ENCODE peak calls at places on chromosomes 3 and 15, in six cellular contexts. Y is cardiac fibroblast, A is endothelial cell, B is body of pancreas, T is transverse colon, O is cardiac muscle cell. W is an unnamed sample.
A peak's percentile ranks its signal among the peaks of the same experiment; 100 is the strongest.

GRCh38 chr3:104604326-104605010 is 762.2 kb upstream of the ALCAM start:
- DNase-seq in A (no peak), Y (peak; percentile 62), B (no peak), O (peak; percentile 44), T (no peak), W (peak; percentile 75)

GRCh38 chr3:67401911-67402310 is 252.5 kb downstream of the SUCLG2 start:
- DNase-seq in B (no peak), T (no peak), A (no peak), O (no peak), Y (peak; percentile 19), W (no peak)

GRCh38 chr3:34998905-34999304 is 640.4 kb upstream of the ARPP21 start:
- DNase-seq in Y (peak; percentile 3), A (no peak), B (no peak), O (no peak), T (no peak), W (peak; percentile 1)

GRCh38 chr15:87219650-87220615 is 1036.6 kb downstream of the NTRK3 start:
- DNase-seq in Y (peak; percentile 52), O (no peak), B (no peak), T (no peak), A (no peak), W (peak; percentile 15)

GRCh38 chr3:49017978-49018706 is at the start of gene DALRD3:
- DNase-seq in B (peak; percentile 64), A (peak; percentile 54), Y (peak; percentile 62), O (peak; percentile 64), T (peak; percentile 73), W (peak; percentile 72)

GRCh38 chr15:33458421-33458820 is 147.7 kb downstream of the RYR3 start:
- DNase-seq in B (no peak), T (no peak), O (no peak), Y (no peak), A (no peak), W (no peak)

GRCh38 chr3:58188173-58188564 is 22.6 kb downstream of the DNASE1L3 start:
- DNase-seq in Y (no peak), B (no peak), T (no peak), A (no peak), O (no peak), W (no peak)

GRCh38 chr3:85360742-85361387 is 402.1 kb downstream of the CADM2 start:
- DNase-seq in T (peak; percentile 55), A (peak; percentile 63), B (peak; percentile 25), Y (peak; percentile 16), O (peak; percentile 11), W (peak; percentile 77)

GRCh38 chr3:170599083-170599482 is 13.2 kb upstream of the SLC7A14 start:
- DNase-seq in Y (no peak), T (no peak), B (no peak), O (no peak), A (no peak), W (no peak)

GRCh38 chr3:160401301-160402095 is 2.0 kb downstream of the SMC4 start:
- DNase-seq in T (peak; percentile 25), A (no peak), O (peak; percentile 91), B (no peak), Y (peak; percentile 82), W (peak; percentile 88)

GRCh38 chr3:9820944-9821343 is 10.9 kb downstream of the TTLL3 start:
- DNase-seq in Y (peak; percentile 40), B (no peak), A (no peak), T (no peak), O (peak; percentile 41), W (peak; percentile 71)

GRCh38 chr15:39685999-39686613 is 96.5 kb downstream of the FSIP1 start:
- DNase-seq in B (peak; percentile 47), O (peak; percentile 78), A (peak; percentile 44), T (peak; percentile 31), Y (peak; percentile 77), W (peak; percentile 81)

GRCh38 chr3:55725681-55726500 is 238.8 kb upstream of the WNT5A start:
- DNase-seq in Y (no peak), O (no peak), A (no peak), T (no peak), B (no peak), W (no peak)

GRCh38 chr3:42300013-42300412 is 34.0 kb upstream of the CCK start:
- DNase-seq in A (peak; percentile 68), T (peak; percentile 13), B (no peak), Y (peak; percentile 53), O (peak; percentile 53), W (peak; percentile 67)

GRCh38 chr3:157160652-157161480 is 919 bp upstream of the CCNL1 start:
- DNase-seq in B (peak; percentile 88), O (peak; percentile 97), T (peak; percentile 89), Y (peak; percentile 98), A (no peak), W (peak; percentile 98)

GRCh38 chr3:49153349-49153912 is 12.7 kb downstream of the CCDC71 start:
- DNase-seq in T (no peak), Y (no peak), A (no peak), B (no peak), O (no peak), W (no peak)

GRCh38 chr15:74283366-74283765 is 47.2 kb downstream of the CCDC33 start:
- DNase-seq in B (no peak), T (no peak), Y (no peak), O (no peak), A (no peak), W (no peak)

GRCh38 chr3:196008387-196008786 is 73.5 kb downstream of the TFRC start:
- DNase-seq in A (no peak), B (no peak), Y (no peak), O (no peak), T (no peak), W (no peak)

GRCh38 chr3:195999896-196000295 is 82.0 kb downstream of the TFRC start:
- DNase-seq in T (no peak), B (no peak), O (no peak), Y (no peak), A (no peak), W (peak; percentile 26)

GRCh38 chr3:196007744-196008143 is 74.1 kb downstream of the TFRC start:
- DNase-seq in B (no peak), A (no peak), O (no peak), Y (no peak), T (no peak), W (no peak)

GRCh38 chr3:196008929-196009328 is 73.0 kb downstream of the TFRC start:
- DNase-seq in O (no peak), B (no peak), A (no peak), T (no peak), Y (no peak), W (no peak)

GRCh38 chr3:196003611-196004010 is 78.3 kb downstream of the TFRC start:
- DNase-seq in O (no peak), A (no peak), T (no peak), B (no peak), Y (no peak), W (no peak)
- TF ChIP-seq CTCF in O (no peak), A (no peak), T (no peak), B (no peak), Y (no peak), W (no peak)

GRCh38 chr3:122921791-122922651 is 105.5 kb downstream of the SEMA5B start:
- DNase-seq in Y (no peak), B (no peak), A (peak; percentile 53), T (no peak), O (no peak), W (no peak)
- TF ChIP-seq CTCF in Y (no peak), B (no peak), A (no peak), T (no peak), O (no peak), W (no peak)

DNA sequence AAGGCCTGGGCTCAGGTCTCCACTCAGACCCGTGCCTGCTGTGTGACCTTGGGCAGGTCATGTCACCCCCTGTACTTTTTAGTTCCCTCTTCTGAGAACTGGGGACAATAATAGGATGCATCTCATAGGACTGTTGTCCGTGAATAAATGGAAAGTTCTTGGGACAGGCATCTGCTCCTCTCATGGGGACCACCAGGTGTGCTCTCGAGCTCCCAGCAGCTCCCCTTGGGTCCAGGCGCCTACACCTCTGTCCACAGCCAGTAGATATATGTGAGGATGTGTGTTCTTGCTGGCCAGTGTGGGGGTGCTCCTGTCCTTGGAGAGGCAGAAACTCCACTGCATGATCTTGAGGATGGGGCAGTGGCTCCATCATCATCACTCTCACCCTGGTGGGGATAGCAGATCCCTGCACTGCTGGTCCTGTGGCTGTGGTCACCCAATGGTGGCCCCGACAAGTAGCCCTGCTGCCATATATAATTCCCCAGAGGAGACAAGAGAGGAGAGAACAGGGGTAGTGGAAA is 257.6 kb upstream of the TLE3 start:
- DNase-seq in A (no peak), B (no peak), T (no peak), O (no peak), Y (no peak), W (no peak)
- TF ChIP-seq CTCF in A (peak; percentile 19), B (no peak), T (no peak), O (peak; percentile 24), Y (peak; percentile 28), W (peak; percentile 41)

GRCh38 chr15:68580026-68580882 is 1.5 kb downstream of the CORO2B start:
- DNase-seq in Y (no peak), B (no peak), A (no peak), O (no peak), T (no peak), W (no peak)

GRCh38 chr15:68576253-68577236 is 2.2 kb upstream of the CORO2B start:
- DNase-seq in Y (no peak), O (no peak), T (no peak), A (no peak), B (no peak), W (no peak)

GRCh38 chr15:68578960-68579935 is at the start of gene CORO2B:
- DNase-seq in A (peak; percentile 67), B (peak; percentile 29), T (no peak), O (peak; percentile 59), Y (peak; percentile 53), W (peak; percentile 42)

GRCh38 chr15:68580883-68581155 is 2.0 kb downstream of the CORO2B start:
- DNase-seq in B (no peak), T (no peak), Y (no peak), O (no peak), A (no peak), W (no peak)

DNA sequence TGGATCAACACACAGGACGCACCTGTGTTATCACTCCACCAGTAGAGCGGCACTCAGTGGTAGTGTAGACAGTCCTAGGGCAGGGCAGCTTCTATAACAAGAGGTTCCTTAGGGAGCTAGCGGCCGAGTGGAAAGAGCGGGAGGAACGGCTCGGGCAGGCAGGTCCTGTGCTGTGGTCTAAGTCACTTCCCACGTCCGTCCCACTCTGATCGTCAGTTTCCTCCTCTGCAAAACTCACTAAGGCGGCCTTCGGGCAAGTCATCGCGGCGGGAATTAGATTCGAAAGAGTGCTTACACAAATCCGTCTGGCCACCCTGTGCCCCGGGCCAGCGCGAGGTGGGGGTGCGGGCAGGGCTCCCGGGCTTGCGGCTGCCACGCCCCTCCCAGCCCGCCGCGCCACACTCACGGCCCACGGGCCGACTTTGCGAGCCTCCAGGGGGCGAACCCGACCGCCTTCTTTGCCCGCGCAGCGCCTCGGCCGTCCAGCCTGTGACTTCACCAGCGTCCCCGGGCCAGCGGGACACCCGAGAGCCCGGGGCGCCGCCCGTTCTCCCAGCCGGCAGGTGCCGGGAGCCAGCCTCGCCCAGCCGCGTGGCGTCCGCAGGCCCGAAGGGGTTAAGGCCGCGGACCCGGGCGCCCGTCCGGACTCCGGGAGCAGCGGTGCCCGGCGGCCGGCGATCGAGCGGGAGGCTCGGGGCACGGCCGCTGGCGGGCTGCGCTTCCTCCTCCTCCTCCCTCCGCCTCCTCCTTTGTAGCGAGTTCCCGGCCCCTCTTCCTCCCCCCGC is 426 bp upstream of the CORO2B start:
- DNase-seq in Y (peak; percentile 72), A (peak; percentile 75), T (peak; percentile 55), B (peak; percentile 51), O (peak; percentile 69), W (peak; percentile 57)
- TF ChIP-seq CTCF in Y (peak; percentile 36), A (peak; percentile 40), T (peak; percentile 16), B (peak; percentile 27), O (peak; percentile 43), W (peak; percentile 52)

W was measured in choroid plexus epithelial cell.